ENCODE peak calls at places on chromosome 2, in seven cellular contexts. H, G, T, P, M, A and R are unnamed samples.

GRCh38 chr2:43634604-43635306 is 2.3 kb upstream of the PLEKHH2 start:
- DNase-seq in H (peak), G (no peak), T (peak), P (peak), M (peak), A (peak), R (peak)

GRCh38 chr2:163155279-163155883 is 316.8 kb upstream of the KCNH7 start:
- DNase-seq in H (peak), G (peak), T (peak), P (peak), M (peak), A (peak), R (peak)

GRCh38 chr2:19021721-19022120 is 336.7 kb downstream of the OSR1 start:
- DNase-seq in H (peak), G (no peak), T (no peak), P (peak), M (no peak), A (no peak), R (no peak)

GRCh38 chr2:96985181-96985580 is 1.2 kb downstream of the FAM178B start:
- DNase-seq in H (no peak), G (no peak), T (no peak), P (no peak), M (no peak), A (no peak), R (no peak)

GRCh38 chr2:191552036-191552435 is 125.9 kb upstream of the NABP1 start:
- DNase-seq in H (peak), G (no peak), T (peak), P (peak), M (no peak), A (peak), R (no peak)

GRCh38 chr2:192011196-192011595 is 164.3 kb upstream of the CAVIN2 start:
- DNase-seq in H (no peak), G (no peak), T (no peak), P (no peak), M (no peak), A (no peak), R (no peak)

GRCh38 chr2:65019010-65019409 is 29.8 kb downstream of the SLC1A4 start:
- DNase-seq in H (no peak), G (no peak), T (no peak), P (no peak), M (no peak), A (no peak), R (no peak)

GRCh38 chr2:239725551-239725890 is 299.6 kb downstream of the NDUFA10 start:
- DNase-seq in H (no peak), G (no peak), T (no peak), P (no peak), M (no peak), A (no peak), R (no peak)

GRCh38 chr2:203583084-203583695 is 48.1 kb upstream of the RAPH1 start:
- DNase-seq in H (no peak), G (no peak), T (no peak), P (no peak), M (no peak), A (no peak), R (no peak)

GRCh38 chr2:16012029-16012596 is 71.8 kb downstream of the MYCN start:
- DNase-seq in H (no peak), G (no peak), T (no peak), P (no peak), M (no peak), A (no peak), R (no peak)

GRCh38 chr2:24380687-24381271 is 20.4 kb upstream of the ITSN2 start:
- DNase-seq in H (no peak), G (no peak), T (no peak), P (no peak), M (no peak), A (no peak), R (no peak)

GRCh38 chr2:20568501-20569463 is 82.1 kb downstream of the HS1BP3 start:
- DNase-seq in H (peak), G (no peak), T (no peak), P (peak), M (no peak), A (no peak), R (no peak)

GRCh38 chr2:33784488-33784887 is 185.4 kb upstream of the FAM98A start:
- DNase-seq in H (no peak), G (no peak), T (no peak), P (no peak), M (no peak), A (no peak), R (no peak)

GRCh38 chr2:45938649-45939511 is 287.4 kb downstream of the PRKCE start:
- DNase-seq in H (peak), G (no peak), T (no peak), P (peak), M (no peak), A (no peak), R (no peak)

GRCh38 chr2:98948956-98949739 is 13.1 kb upstream of the CRACDL start:
- DNase-seq in H (no peak), G (no peak), T (no peak), P (no peak), M (no peak), A (peak), R (no peak)

GRCh38 chr2:149291881-149292280 is 38.5 kb upstream of the LYPD6 start:
- DNase-seq in H (no peak), G (no peak), T (no peak), P (no peak), M (no peak), A (no peak), R (no peak)

GRCh38 chr2:172693037-172693436 is 42.6 kb upstream of the RAPGEF4 start:
- DNase-seq in H (peak), G (no peak), T (no peak), P (peak), M (no peak), A (no peak), R (peak)

GRCh38 chr2:36478332-36478738 is 119.6 kb downstream of the FEZ2 start:
- DNase-seq in H (peak), G (no peak), T (no peak), P (peak), M (no peak), A (no peak), R (no peak)

GRCh38 chr2:236776695-236777251 is 207.1 kb downstream of the ACKR3 start:
- DNase-seq in H (peak), G (no peak), T (no peak), P (peak), M (no peak), A (no peak), R (no peak)

GRCh38 chr2:125471963-125472362 is 1184.0 kb upstream of the GYPC start:
- DNase-seq in H (no peak), G (no peak), T (no peak), P (peak), M (no peak), A (no peak), R (no peak)

GRCh38 chr2:220394433-220394832 is 767.0 kb downstream of the SLC4A3 start:
- DNase-seq in H (peak), G (no peak), T (no peak), P (peak), M (no peak), A (peak), R (no peak)

GRCh38 chr2:236942554-236942953 is 143.1 kb upstream of the COPS8 start:
- DNase-seq in H (no peak), G (no peak), T (no peak), P (no peak), M (no peak), A (no peak), R (no peak)

GRCh38 chr2:88500691-88501090 is 48.2 kb upstream of the FOXI3 start:
- DNase-seq in H (no peak), G (no peak), T (no peak), P (no peak), M (no peak), A (no peak), R (no peak)

GRCh38 chr2:57080035-57080434 is 896.2 kb downstream of the CCDC85A start:
- DNase-seq in H (peak), G (no peak), T (no peak), P (no peak), M (no peak), A (no peak), R (no peak)

GRCh38 chr2:91477731-91478672 is 2786.5 kb downstream of the RPIA start:
- DNase-seq in H (peak), G (no peak), T (no peak), P (peak), M (peak), A (no peak), R (no peak)

GRCh38 chr2:48221846-48222516 is 308.0 kb upstream of the STON1 start:
- DNase-seq in H (no peak), G (no peak), T (peak), P (no peak), M (no peak), A (no peak), R (peak)

GRCh38 chr2:79935046-79935729 is 369.4 kb downstream of the LRRTM1 start:
- DNase-seq in H (no peak), G (no peak), T (no peak), P (no peak), M (no peak), A (no peak), R (no peak)

GRCh38 chr2:127597984-127598380 is 48.0 kb upstream of the GPR17 start:
- DNase-seq in H (peak), G (no peak), T (no peak), P (no peak), M (no peak), A (no peak), R (no peak)

GRCh38 chr2:208265371-208265806 is 666 bp upstream of the PIKFYVE start:
- DNase-seq in H (peak), G (no peak), T (peak), P (peak), M (peak), A (no peak), R (peak)

GRCh38 chr2:117856415-117857210 is 42.1 kb downstream of the DDX18 start:
- DNase-seq in H (peak), G (no peak), T (no peak), P (peak), M (no peak), A (no peak), R (no peak)

GRCh38 chr2:69026026-69026425 is 13.0 kb downstream of the ANTXR1 start:
- DNase-seq in H (peak), G (peak), T (peak), P (peak), M (peak), A (no peak), R (peak)

GRCh38 chr2:71742953-71743601 is 289.7 kb downstream of the DYSF start:
- DNase-seq in H (peak), G (no peak), T (no peak), P (peak), M (no peak), A (no peak), R (no peak)

GRCh38 chr2:28750316-28751101 is 1.1 kb upstream of the PPP1CB start:
- DNase-seq in H (peak), G (peak), T (no peak), P (peak), M (peak), A (no peak), R (peak)